ENCODE peak calls at places on chromosomes 5 and 9, in six cellular contexts. E, N, R, C, U and T are unnamed samples.

GRCh38 chr5:158406884-158407790 is 548.2 kb upstream of the CLINT1 start:
- DNase-seq in U (peak; percentile 56), C (peak; percentile 42), R (no peak), E (no peak), N (no peak), T (no peak)

GRCh38 chr5:72510610-72511121 is 3.5 kb upstream of the ZNF366 start:
- DNase-seq in C (peak; percentile 98), U (no peak), R (no peak), N (no peak), E (no peak), T (no peak)

GRCh38 chr5:2192496-2192895 is 309.8 kb upstream of the IRX4 start:
- DNase-seq in N (no peak), U (no peak), C (no peak), R (no peak), E (no peak), T (no peak)

GRCh38 chr5:71834575-71834974 is 115.5 kb downstream of the CARTPT start:
- DNase-seq in R (no peak), U (no peak), E (no peak), N (no peak), C (no peak), T (no peak)

GRCh38 chr5:127492854-127493738 is 24.3 kb upstream of the PRRC1 start:
- DNase-seq in N (peak; percentile 75), R (peak; percentile 5), U (peak; percentile 83), C (peak; percentile 53), E (no peak), T (no peak)

GRCh38 chr5:178216779-178217178 is 12.4 kb downstream of the HNRNPAB start:
- DNase-seq in C (no peak), U (no peak), E (no peak), N (no peak), R (no peak), T (no peak)

GRCh38 chr5:109256486-109256885 is 153.3 kb downstream of the PJA2 start:
- DNase-seq in R (no peak), N (no peak), C (no peak), U (no peak), E (no peak), T (no peak)

GRCh38 chr9:18791074-18791473 is 241.9 kb downstream of the SAXO1 start:
- DNase-seq in R (no peak), U (no peak), E (no peak), C (peak; percentile 22), N (peak; percentile 11), T (no peak)

GRCh38 chr9:135069556-135070197 is 17.8 kb upstream of the OLFM1 start:
- DNase-seq in C (no peak), R (no peak), E (no peak), U (no peak), N (no peak), T (no peak)

GRCh38 chr5:139974661-139975060 is 68.4 kb downstream of the NRG2 start:
- DNase-seq in N (no peak), E (no peak), U (no peak), C (no peak), R (no peak), T (no peak)

GRCh38 chr5:91123896-91124295 is 259.2 kb downstream of the ARRDC3 start:
- DNase-seq in C (no peak), E (no peak), N (peak; percentile 20), U (no peak), R (no peak), T (no peak)

GRCh38 chr9:127927457-127928231 is 2.9 kb downstream of the PIP5KL1 start:
- DNase-seq in C (no peak), U (no peak), N (no peak), E (peak; percentile 83), R (no peak), T (no peak)

GRCh38 chr9:2159521-2160417 is 144.6 kb downstream of the SMARCA2 start:
- DNase-seq in R (no peak), U (no peak), N (no peak), E (no peak), C (no peak), T (peak; percentile 15)

GRCh38 chr5:158739941-158740340 is 359.8 kb downstream of the EBF1 start:
- DNase-seq in E (no peak), C (no peak), U (no peak), N (no peak), R (no peak), T (no peak)

GRCh38 chr9:36970007-36970888 is 63.8 kb downstream of the PAX5 start:
- DNase-seq in E (no peak), N (no peak), U (no peak), C (peak; percentile 47), R (no peak), T (no peak)

GRCh38 chr9:127185931-127186781 is 63.7 kb upstream of the ANGPTL2 start:
- DNase-seq in C (no peak), R (no peak), E (no peak), N (no peak), U (no peak), T (no peak)

GRCh38 chr5:40689442-40689841 is 9.7 kb downstream of the PTGER4 start:
- DNase-seq in R (no peak), E (no peak), N (peak; percentile 15), C (peak; percentile 98), U (peak; percentile 73), T (no peak)

GRCh38 chr9:94853887-94854286 is 127.4 kb downstream of the AOPEP start:
- DNase-seq in N (no peak), R (no peak), E (no peak), U (no peak), C (peak; percentile 57), T (no peak)

GRCh38 chr5:146877783-146878470 is 630 bp downstream of the PPP2R2B start:
- DNase-seq in R (no peak), U (no peak), N (no peak), C (peak; percentile 28), E (no peak), T (no peak)

GRCh38 chr9:14345586-14346237 is 31.8 kb upstream of the NFIB start:
- DNase-seq in C (no peak), N (no peak), R (no peak), U (no peak), E (no peak), T (no peak)

GRCh38 chr5:150488519-150489357 is 19.2 kb upstream of the NDST1 start:
- DNase-seq in N (peak; percentile 21), U (peak; percentile 99), R (peak; percentile 94), C (peak; percentile 89), E (no peak), T (peak; percentile 93)

GRCh38 chr5:63961125-63961597 is 1.1 kb downstream of the HTR1A start:
- DNase-seq in N (no peak), U (no peak), E (no peak), R (no peak), C (no peak), T (no peak)